ENCODE peak calls at places on chromosomes 16 and 17, in seven cellular contexts. C is GM23248; G is stimulated activated CD4-positive, alpha-beta T cell treated with anti-CD3 and anti-CD28 coated beads, Interleukin-2, amount 100 ng/mL, for 24 hours; J is keratinocyte; W is GM23338; Y is HCEC 1CT; M is activated T-helper 1 cell treated with anti-CD3 and anti-CD28 coated beads, Interleukin-12 subunit alpha, Interleukin-12 subunit beta, Interleukin-2, Interleukin-4 antibody, amounts not matched to agents 30 ng/mL and 10 ng/mL and 1 ng/mL, durations not matched to agents 14 hours and 24 hours and 36 hours. K is an unnamed sample.

GRCh38 chr17:80827646-80828643 is 163.7 kb upstream of the CHMP6 start:
- DNase-seq in W (peak; percentile 64), C (no peak), M (no peak), J (peak; percentile 26), G (no peak), Y (no peak), K (no peak)

GRCh38 chr16:47461598-47462266 is 601 bp downstream of the PHKB start:
- DNase-seq in W (peak; percentile 60), C (peak; percentile 70), G (no peak), J (peak; percentile 48), Y (peak; percentile 43), M (no peak), K (peak; percentile 39)

GRCh38 chr16:77738706-77739105 is 16.4 kb downstream of the NUDT7 start:
- DNase-seq in Y (no peak), G (no peak), J (peak; percentile 23), C (no peak), M (no peak), W (no peak), K (no peak)

GRCh38 chr17:78368348-78368747 is 8.5 kb upstream of the SOCS3 start:
- DNase-seq in Y (no peak), M (no peak), G (no peak), C (no peak), J (no peak), W (no peak), K (no peak)

GRCh38 chr16:24523569-24523968 is 15.8 kb upstream of the RBBP6 start:
- DNase-seq in C (peak; percentile 31), J (no peak), G (no peak), Y (no peak), M (no peak), W (peak; percentile 62), K (no peak)

GRCh38 chr17:73833779-73834613 is 189.8 kb upstream of the SDK2 start:
- DNase-seq in W (no peak), G (no peak), C (no peak), Y (no peak), M (no peak), J (no peak), K (no peak)

GRCh38 chr17:66574123-66574522 is 260.8 kb upstream of the CACNG5 start:
- DNase-seq in G (no peak), W (no peak), C (no peak), Y (no peak), M (no peak), J (no peak), K (no peak)

GRCh38 chr17:76370261-76370993 is 14.0 kb upstream of the SPHK1 start:
- DNase-seq in G (no peak), C (peak; percentile 99), W (peak; percentile 62), Y (peak; percentile 96), M (no peak), J (peak; percentile 71), K (peak; percentile 94)

GRCh38 chr16:11482946-11483748 is 103.6 kb downstream of the LITAF start:
- DNase-seq in J (no peak), M (no peak), W (no peak), Y (no peak), G (no peak), C (no peak), K (no peak)

GRCh38 chr16:73151225-73151624 is 103.3 kb upstream of the ZFHX3 start:
- DNase-seq in C (no peak), W (peak; percentile 58), M (no peak), Y (no peak), G (no peak), J (no peak), K (no peak)

GRCh38 chr16:28291651-28292626 is at the start of gene SBK1:
- DNase-seq in G (peak; percentile 87), M (peak; percentile 83), C (peak; percentile 67), Y (peak; percentile 37), J (peak; percentile 13), W (peak; percentile 89), K (peak; percentile 90)

GRCh38 chr16:53080345-53081031 is 25.7 kb downstream of the CHD9 start:
- DNase-seq in W (no peak), M (no peak), J (peak; percentile 60), G (no peak), Y (peak; percentile 74), C (peak; percentile 93), K (peak; percentile 90)

GRCh38 chr17:19379306-19380075 is 1.2 kb downstream of the MAPK7 start:
- DNase-seq in Y (no peak), C (no peak), W (no peak), M (no peak), G (no peak), J (no peak), K (no peak)

GRCh38 chr16:72946474-72947194 is 101.3 kb downstream of the ZFHX3 start:
- DNase-seq in C (no peak), W (no peak), M (no peak), Y (no peak), G (no peak), J (no peak), K (no peak)

GRCh38 chr17:2067559-2067958 is 12.7 kb downstream of the HIC1 start:
- DNase-seq in W (no peak), G (no peak), M (no peak), Y (peak; percentile 32), C (peak; percentile 68), J (no peak), K (peak; percentile 64)

GRCh38 chr17:36131931-36132330 is 28.3 kb downstream of the CCL4 start:
- DNase-seq in W (no peak), G (no peak), M (no peak), J (no peak), Y (no peak), C (no peak), K (no peak)

GRCh38 chr17:61647044-61647443 is 56.0 kb upstream of the NACA2 start:
- DNase-seq in M (no peak), W (no peak), Y (peak; percentile 84), G (no peak), C (peak; percentile 59), J (no peak), K (peak; percentile 48)

GRCh38 chr16:83942815-83943515 is 10.1 kb upstream of the OSGIN1 start:
- DNase-seq in W (no peak), C (no peak), Y (no peak), M (no peak), G (no peak), J (no peak), K (no peak)

GRCh38 chr16:11914759-11915643 is 755 bp downstream of the GSPT1 start:
- DNase-seq in M (peak; percentile 38), C (peak; percentile 74), Y (peak; percentile 52), J (no peak), G (peak; percentile 46), W (peak; percentile 63), K (peak; percentile 72)

GRCh38 chr17:64084086-64084939 is 45.6 kb downstream of the ERN1 start:
- DNase-seq in Y (no peak), W (peak; percentile 49), J (no peak), M (no peak), C (peak; percentile 50), G (no peak), K (peak; percentile 27)

GRCh38 chr16:85707528-85708095 is 18.9 kb upstream of the GINS2 start:
- DNase-seq in Y (no peak), G (no peak), C (no peak), W (no peak), M (no peak), J (no peak), K (no peak)

GRCh38 chr16:16019488-16019887 is 70.1 kb downstream of the ABCC1 start:
- DNase-seq in G (no peak), C (peak; percentile 89), M (no peak), Y (peak; percentile 56), J (no peak), W (no peak), K (peak; percentile 77)

GRCh38 chr17:61385091-61385868 is 14.4 kb upstream of the TBX2 start:
- DNase-seq in G (no peak), C (no peak), M (no peak), W (no peak), Y (no peak), J (no peak), K (no peak)

GRCh38 chr17:64115871-64116534 is 13.9 kb downstream of the ERN1 start:
- DNase-seq in Y (peak; percentile 91), G (no peak), C (peak; percentile 91), W (no peak), J (peak; percentile 92), M (no peak), K (peak; percentile 77)

GRCh38 chr16:68235105-68235881 is 634 bp downstream of the ESRP2 start:
- DNase-seq in W (peak; percentile 75), G (no peak), J (no peak), C (no peak), Y (no peak), M (no peak), K (no peak)

GRCh38 chr16:86314402-86315025 is 195.8 kb upstream of the FOXF1 start:
- DNase-seq in J (no peak), W (no peak), G (no peak), M (no peak), C (no peak), Y (no peak), K (no peak)

GRCh38 chr17:3750926-3751325 is 27.2 kb downstream of the HASPIN start:
- DNase-seq in W (no peak), C (no peak), Y (no peak), G (peak; percentile 34), M (peak; percentile 44), J (no peak), K (no peak)

GRCh38 chr16:47965439-47965838 is 190.4 kb downstream of the ABCC12 start:
- DNase-seq in W (peak; percentile 88), Y (no peak), G (no peak), J (peak; percentile 69), C (no peak), M (no peak), K (no peak)

GRCh38 chr17:64385187-64386083 is 5.2 kb downstream of the PECAM1 start:
- DNase-seq in G (peak; percentile 64), Y (peak; percentile 96), J (no peak), C (peak; percentile 87), W (no peak), M (peak; percentile 12), K (peak; percentile 83)

GRCh38 chr16:81601601-81602251 is 157.1 kb downstream of the CMIP start:
- DNase-seq in W (no peak), Y (no peak), G (no peak), J (no peak), M (no peak), C (no peak), K (no peak)

GRCh38 chr17:27545562-27546229 is 85.3 kb upstream of the LGALS9 start:
- DNase-seq in Y (no peak), C (no peak), G (no peak), M (no peak), W (no peak), J (no peak), K (no peak)

GRCh38 chr17:27351741-27352140 is 57.8 kb downstream of the WSB1 start:
- DNase-seq in W (no peak), G (no peak), C (no peak), M (no peak), J (no peak), Y (peak; percentile 0), K (no peak)

GRCh38 chr17:65231662-65232335 is 94.6 kb downstream of the RGS9 start:
- DNase-seq in Y (peak; percentile 92), W (peak; percentile 92), M (peak; percentile 42), J (peak; percentile 45), C (peak; percentile 95), G (peak; percentile 52), K (peak; percentile 95)

K was measured in GM03348.